ENCODE peak calls at places on chromosomes 3 and 15, in five cellular contexts. S is upper lobe of left lung, C is epithelial cell of proximal tubule, U is astrocyte of the spinal cord, R is fibroblast of lung. M is an unnamed sample.

GRCh38 chr15:69478259-69478687 is 25.7 kb downstream of the RPLP1 start:
- DNase-seq in S (peak), C (no peak), U (peak), R (peak), M (no peak)

GRCh38 chr3:184040010-184040409 is 8.5 kb downstream of the HTR3D start:
- DNase-seq in S (no peak), C (no peak), U (no peak), R (peak), M (no peak)

GRCh38 chr15:93066834-93067648 is 22.0 kb downstream of the RGMA start:
- DNase-seq in S (peak), C (no peak), U (no peak), R (no peak), M (no peak)

GRCh38 chr15:66745530-66746230 is 43.6 kb downstream of the SMAD6 start:
- DNase-seq in S (no peak), C (no peak), U (no peak), R (no peak), M (no peak)

GRCh38 chr15:68608206-68608843 is 29.5 kb downstream of the CORO2B start:
- DNase-seq in S (peak), C (no peak), U (peak), R (peak), M (peak)

GRCh38 chr3:165459924-165460540 is 263.8 kb upstream of the SLITRK3 start:
- DNase-seq in S (no peak), C (peak), U (no peak), R (no peak), M (no peak)

GRCh38 chr3:186413615-186414415 is 51.8 kb upstream of the DGKG start:
- DNase-seq in S (no peak), C (no peak), U (peak), R (peak), M (peak)

GRCh38 chr3:181695661-181696491 is 15.8 kb upstream of the SOX2 start:
- DNase-seq in S (peak), C (no peak), U (peak), R (no peak), M (no peak)

GRCh38 chr3:177596248-177596821 is 399.1 kb upstream of the TBL1XR1 start:
- DNase-seq in S (no peak), C (no peak), U (peak), R (no peak), M (no peak)

GRCh38 chr3:170866499-170866898 is 3.5 kb downstream of the RPL22L1 start:
- DNase-seq in S (no peak), C (no peak), U (no peak), R (no peak), M (no peak)

GRCh38 chr3:16452265-16452664 is 61.2 kb downstream of the RFTN1 start:
- DNase-seq in S (no peak), C (no peak), U (peak), R (peak), M (no peak)

GRCh38 chr3:128395500-128396125 is 71.1 kb downstream of the DNAJB8 start:
- DNase-seq in S (no peak), C (no peak), U (peak), R (peak), M (no peak)

GRCh38 chr3:126180477-126181397 is at the start of gene ALDH1L1:
- DNase-seq in S (peak), C (no peak), U (peak), R (peak), M (peak)

GRCh38 chr3:36643192-36643591 is 121.2 kb downstream of the DCLK3 start:
- DNase-seq in S (no peak), C (no peak), U (no peak), R (no peak), M (no peak)

GRCh38 chr3:82133070-82133606 is 371.7 kb upstream of the GBE1 start:
- DNase-seq in S (no peak), C (no peak), U (peak), R (peak), M (peak)

GRCh38 chr15:90836296-90836871 is 32.0 kb upstream of the FURIN start:
- DNase-seq in S (no peak), C (no peak), U (peak), R (peak), M (peak)

GRCh38 chr15:41291065-41291631 is 41.2 kb downstream of the OIP5 start:
- DNase-seq in S (no peak), C (no peak), U (no peak), R (no peak), M (no peak)

GRCh38 chr3:34090876-34091275 is 292.4 kb downstream of the PDCD6IP start:
- DNase-seq in S (no peak), C (no peak), U (no peak), R (no peak), M (no peak)

GRCh38 chr3:46097691-46098241 is 70.5 kb upstream of the XCR1 start:
- DNase-seq in S (no peak), C (no peak), U (peak), R (peak), M (peak)

GRCh38 chr15:92074646-92075045 is 221.1 kb downstream of the SLCO3A1 start:
- DNase-seq in S (no peak), C (no peak), U (peak), R (no peak), M (peak)

GRCh38 chr3:11465744-11466611 is 177.7 kb downstream of the VGLL4 start:
- DNase-seq in S (no peak), C (peak), U (peak), R (peak), M (peak)

GRCh38 chr3:167919590-167919989 is 176.1 kb downstream of the GOLIM4 start:
- DNase-seq in S (no peak), C (no peak), U (no peak), R (no peak), M (no peak)
- H3K4me3 ChIP-seq in S (no peak), C (no peak), U (no peak), R (no peak), M (no peak)

DNA sequence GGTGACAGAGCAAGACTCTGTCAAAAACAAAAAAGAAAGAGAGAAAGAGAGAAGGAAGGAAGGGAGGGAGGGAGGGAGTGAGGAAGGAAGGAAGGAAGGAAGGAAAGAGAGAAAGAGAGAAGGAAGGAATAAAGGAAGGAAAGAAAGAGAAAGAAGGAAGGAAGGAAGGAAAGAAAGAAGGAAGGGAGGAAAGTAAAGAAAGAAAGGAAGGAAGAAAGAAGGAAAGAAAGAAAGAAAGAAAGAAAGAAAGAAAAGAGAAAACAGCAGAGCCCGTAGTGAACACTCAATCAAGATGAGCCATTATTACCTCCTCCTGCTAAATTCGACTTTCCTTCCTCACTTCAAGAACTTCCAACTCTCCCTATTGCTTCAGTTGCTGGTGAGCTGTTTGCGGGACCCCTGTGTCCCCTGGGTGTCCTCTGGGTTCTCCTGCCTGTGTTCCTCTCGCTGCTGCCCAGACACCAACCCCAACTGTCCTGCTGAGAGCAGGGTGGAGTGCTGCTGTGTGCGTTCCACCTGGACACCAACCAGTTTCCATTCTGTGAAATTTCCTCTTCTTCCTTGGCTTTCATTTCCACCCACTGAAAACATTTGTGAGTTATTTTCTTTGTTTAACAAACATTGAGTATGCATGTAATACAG is 266.4 kb downstream of the FAM43A start:
- DNase-seq in S (no peak), C (no peak), U (no peak), R (no peak), M (no peak)
- H3K4me3 ChIP-seq in S (no peak), C (no peak), U (no peak), R (no peak), M (no peak)

DNA sequence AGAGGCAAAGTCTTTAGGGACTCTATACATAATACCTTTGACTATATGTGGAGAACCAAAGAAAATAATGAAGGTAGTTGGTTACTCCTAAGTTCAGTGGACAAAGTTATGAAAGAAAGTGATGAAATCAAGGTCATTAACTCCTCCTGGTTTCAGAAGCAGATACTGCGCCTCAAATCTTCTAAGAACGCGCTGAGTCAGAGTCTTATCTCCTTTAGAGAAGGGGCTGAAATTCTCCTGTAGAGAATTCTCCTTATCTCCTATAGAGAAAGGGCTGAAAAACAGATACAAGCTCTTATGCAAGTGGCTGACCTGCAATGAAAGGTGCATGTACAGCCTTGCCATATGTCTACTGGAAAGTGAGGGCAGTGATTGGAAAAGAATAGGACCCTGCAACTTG is 824.2 kb downstream of the NSUN3 start:
- DNase-seq in S (no peak), C (no peak), U (no peak), R (no peak), M (no peak)
- H3K4me3 ChIP-seq in S (no peak), C (no peak), U (no peak), R (no peak), M (no peak)

DNA sequence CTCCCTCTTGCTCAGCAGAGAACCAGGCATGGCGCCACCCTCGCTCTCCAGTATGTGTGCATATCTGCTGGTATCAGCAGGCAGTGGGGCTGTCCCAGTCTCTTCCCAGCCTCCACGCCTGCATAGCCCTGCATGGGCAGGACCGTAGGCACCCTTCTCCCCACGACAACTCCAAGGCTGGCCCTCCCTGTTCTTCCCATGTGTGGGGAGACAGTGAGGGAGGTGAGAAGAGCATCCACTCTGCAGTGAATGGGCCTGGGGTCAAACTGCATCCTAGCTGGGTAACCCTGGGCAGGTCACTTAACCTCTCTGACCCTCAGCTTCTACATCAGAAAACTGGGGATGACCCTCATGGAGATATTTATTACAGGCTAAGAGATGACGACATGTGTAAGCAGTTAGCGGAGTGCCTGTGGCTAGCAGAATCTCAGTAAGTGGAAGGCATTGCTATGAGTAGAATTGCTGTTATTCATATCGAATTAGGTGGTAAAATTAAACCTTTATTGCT is 13.3 kb upstream of the SSUH2 start:
- DNase-seq in S (no peak), C (no peak), U (no peak), R (no peak), M (no peak)
- H3K4me3 ChIP-seq in S (no peak), C (no peak), U (no peak), R (no peak), M (no peak)

DNA sequence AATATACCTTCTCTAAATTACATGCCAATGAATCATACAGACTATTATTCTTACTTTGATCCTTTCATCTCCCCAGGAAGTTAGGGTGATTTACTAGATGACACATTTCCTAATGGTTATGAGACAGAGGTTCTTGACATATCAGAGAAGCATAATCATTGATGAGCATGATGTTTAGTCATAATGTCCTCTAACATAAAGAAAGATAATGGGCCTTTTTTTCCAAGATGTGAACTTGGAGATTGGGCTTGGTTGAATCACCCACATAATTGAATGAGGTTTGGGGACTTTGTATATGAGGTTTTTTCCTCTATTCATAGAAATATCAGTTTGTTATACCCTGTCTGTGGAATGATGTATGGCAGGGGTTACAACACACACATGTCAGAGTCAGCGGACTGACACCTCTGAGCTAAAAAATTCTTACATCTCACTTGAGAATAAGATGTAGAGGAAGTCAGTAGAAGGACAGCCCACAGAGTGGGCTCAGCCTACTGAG is 69.7 kb upstream of the DCBLD2 start:
- DNase-seq in S (no peak), C (peak), U (peak), R (peak), M (peak)
- H3K4me3 ChIP-seq in S (no peak), C (no peak), U (no peak), R (no peak), M (no peak)

GRCh38 chr3:112633757-112634156 is 7.2 kb downstream of the CCDC80 start:
- DNase-seq in S (no peak), C (no peak), U (no peak), R (peak), M (no peak)

GRCh38 chr3:112632596-112632995 is 8.3 kb downstream of the CCDC80 start:
- DNase-seq in S (no peak), C (no peak), U (peak), R (no peak), M (no peak)

GRCh38 chr3:112631257-112631656 is 9.7 kb downstream of the CCDC80 start:
- DNase-seq in S (no peak), C (no peak), U (no peak), R (no peak), M (no peak)

GRCh38 chr3:112634786-112635541 is 6.0 kb downstream of the CCDC80 start:
- DNase-seq in S (no peak), C (no peak), U (no peak), R (no peak), M (no peak)

DNA sequence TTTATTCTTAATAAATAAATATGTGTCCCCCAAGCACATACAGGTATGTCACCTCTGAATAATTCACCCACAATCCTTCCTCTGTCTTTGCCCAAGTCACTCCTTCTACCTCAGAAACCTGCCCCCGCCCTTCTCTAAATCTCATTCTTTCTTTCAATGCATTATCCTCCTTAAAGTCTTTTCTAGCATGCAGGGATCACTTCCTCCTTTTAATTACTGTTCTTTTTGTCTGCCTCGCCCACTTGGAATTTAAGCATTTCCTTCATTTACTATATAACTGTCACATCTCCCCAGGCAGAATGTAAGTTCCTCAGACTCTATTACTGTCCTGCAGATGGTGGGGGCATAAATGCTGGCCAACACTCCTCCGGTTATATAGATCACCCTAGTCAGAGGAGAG is 7.8 kb downstream of the CCDC80 start:
- DNase-seq in S (no peak), C (no peak), U (no peak), R (no peak), M (no peak)
- H3K4me3 ChIP-seq in S (no peak), C (no peak), U (peak), R (peak), M (peak)

GRCh38 chr3:39180183-39180545 is 12.2 kb downstream of the XIRP1 start:
- DNase-seq in S (no peak), C (no peak), U (no peak), R (no peak), M (no peak)

GRCh38 chr3:39180546-39181346 is 11.6 kb downstream of the XIRP1 start:
- DNase-seq in S (peak), C (no peak), U (peak), R (peak), M (no peak)

GRCh38 chr3:39176025-39176714 is 16.2 kb downstream of the XIRP1 start:
- DNase-seq in S (no peak), C (no peak), U (no peak), R (no peak), M (no peak)

GRCh38 chr3:39177708-39178332 is 14.6 kb downstream of the XIRP1 start:
- DNase-seq in S (peak), C (peak), U (peak), R (peak), M (peak)

GRCh38 chr3:39178553-39178952 is 13.8 kb downstream of the XIRP1 start:
- DNase-seq in S (no peak), C (no peak), U (peak), R (peak), M (peak)
- H3K4me3 ChIP-seq in S (peak), C (peak), U (no peak), R (no peak), M (no peak)

DNA sequence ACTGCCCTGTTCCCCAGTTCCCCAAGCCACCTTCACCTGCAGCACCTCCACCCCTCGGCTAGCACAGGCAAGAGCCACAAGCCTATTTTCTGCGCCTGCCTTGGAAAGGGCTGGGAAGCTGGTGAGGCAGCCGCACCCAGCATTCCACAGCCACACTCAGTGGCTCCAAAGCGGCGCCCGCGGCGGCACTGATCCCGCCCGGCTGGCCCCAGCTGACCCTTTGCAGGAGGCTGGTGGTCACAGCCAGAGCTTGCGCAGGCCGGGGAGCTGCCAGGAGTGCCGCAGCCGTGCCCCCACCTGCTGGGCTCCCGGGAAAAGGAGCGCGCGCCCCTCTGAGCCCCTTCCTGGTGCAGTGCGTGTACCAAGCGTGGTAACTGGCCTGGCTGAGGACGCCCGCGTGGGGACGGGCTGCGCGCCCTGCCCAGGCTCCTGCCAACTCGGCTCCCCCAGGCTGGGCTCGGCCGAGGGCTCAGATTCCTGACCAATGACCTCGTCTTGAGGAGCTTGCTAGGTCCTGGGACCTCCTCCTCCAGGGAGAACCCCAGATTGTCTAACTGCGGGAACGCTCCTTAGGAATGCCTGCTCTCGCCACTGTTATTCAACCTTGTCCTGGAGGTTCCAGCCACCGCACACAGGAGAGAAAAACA is 13.3 kb downstream of the GRAMD2A start:
- DNase-seq in S (peak), C (peak), U (peak), R (no peak), M (no peak)
- H3K4me3 ChIP-seq in S (peak), C (peak), U (peak), R (no peak), M (peak)